ENCODE peak calls at places on chromosomes 3 and 15, in seven cellular contexts. A, Y, D, L, P, Z and F are unnamed samples.

GRCh38 chr15:40471778-40472130 is 970 bp downstream of the CHST14 start:
- DNase-seq in A (no peak), Y (peak), D (no peak), L (peak), P (no peak), Z (no peak), F (no peak)

GRCh38 chr15:51793521-51793920 is 35.9 kb upstream of the TMOD3 start:
- DNase-seq in A (no peak), Y (peak), D (no peak), L (no peak), P (no peak), Z (no peak), F (no peak)

GRCh38 chr3:58244186-58244585 is 6.6 kb downstream of the ABHD6 start:
- DNase-seq in A (no peak), Y (no peak), D (no peak), L (no peak), P (no peak), Z (no peak), F (peak)

GRCh38 chr3:159797771-159798170 is 190.9 kb upstream of the IL12A start:
- DNase-seq in A (no peak), Y (no peak), D (no peak), L (no peak), P (no peak), Z (no peak), F (no peak)

GRCh38 chr15:98966036-98966787 is 41.4 kb downstream of the PGPEP1L start:
- DNase-seq in A (no peak), Y (no peak), D (no peak), L (no peak), P (no peak), Z (no peak), F (no peak)

GRCh38 chr3:184669578-184669977 is 42.3 kb downstream of the MAGEF1 start:
- DNase-seq in A (no peak), Y (no peak), D (no peak), L (no peak), P (no peak), Z (no peak), F (no peak)

GRCh38 chr15:73265536-73266153 is 103.1 kb downstream of the HCN4 start:
- DNase-seq in A (no peak), Y (peak), D (peak), L (peak), P (peak), Z (peak), F (peak)

GRCh38 chr15:40463886-40464545 is 6.8 kb upstream of the CHST14 start:
- DNase-seq in A (no peak), Y (no peak), D (no peak), L (no peak), P (no peak), Z (no peak), F (no peak)

GRCh38 chr15:41928100-41928499 is 34.2 kb upstream of the SPTBN5 start:
- DNase-seq in A (no peak), Y (no peak), D (no peak), L (no peak), P (no peak), Z (no peak), F (no peak)

GRCh38 chr15:38894260-38894948 is 329.8 kb upstream of the RASGRP1 start:
- DNase-seq in A (no peak), Y (peak), D (no peak), L (peak), P (no peak), Z (no peak), F (no peak)

GRCh38 chr3:14286887-14287496 is 108.4 kb downstream of the LSM3 start:
- DNase-seq in A (no peak), Y (no peak), D (no peak), L (no peak), P (no peak), Z (no peak), F (no peak)

GRCh38 chr3:141575879-141576743 is 89.3 kb downstream of the RASA2 start:
- DNase-seq in A (no peak), Y (peak), D (peak), L (peak), P (no peak), Z (no peak), F (peak)

GRCh38 chr3:100257601-100258000 is 3.2 kb upstream of the TBC1D23 start:
- DNase-seq in A (no peak), Y (no peak), D (peak), L (no peak), P (no peak), Z (no peak), F (no peak)

GRCh38 chr3:47416041-47416440 is 35.2 kb downstream of the PTPN23 start:
- DNase-seq in A (no peak), Y (no peak), D (no peak), L (peak), P (no peak), Z (no peak), F (no peak)

GRCh38 chr3:62669161-62669560 is 206.1 kb downstream of the CADPS start:
- DNase-seq in A (no peak), Y (no peak), D (no peak), L (no peak), P (no peak), Z (no peak), F (no peak)

GRCh38 chr3:45664558-45664957 is 24.6 kb upstream of the SACM1L start:
- DNase-seq in A (peak), Y (no peak), D (no peak), L (no peak), P (peak), Z (peak), F (no peak)

GRCh38 chr3:186996356-186996755 is 66.0 kb downstream of the ST6GAL1 start:
- DNase-seq in A (no peak), Y (no peak), D (no peak), L (no peak), P (no peak), Z (no peak), F (no peak)

GRCh38 chr3:38588276-38588971 is 61.1 kb downstream of the SCN5A start:
- DNase-seq in A (no peak), Y (no peak), D (no peak), L (no peak), P (no peak), Z (no peak), F (no peak)

GRCh38 chr3:126527006-126527405 is 3.1 kb downstream of the CHST13 start:
- DNase-seq in A (no peak), Y (no peak), D (no peak), L (no peak), P (no peak), Z (no peak), F (no peak)

GRCh38 chr3:81170298-81170697 is 591.1 kb downstream of the GBE1 start:
- DNase-seq in A (no peak), Y (no peak), D (no peak), L (no peak), P (no peak), Z (no peak), F (no peak)

GRCh38 chr15:62075595-62076279 is 9.0 kb downstream of the C2CD4A start:
- DNase-seq in A (no peak), Y (peak), D (no peak), L (peak), P (no peak), Z (no peak), F (no peak)

GRCh38 chr3:159732172-159733111 is 256.2 kb upstream of the IL12A start:
- DNase-seq in A (no peak), Y (peak), D (no peak), L (peak), P (no peak), Z (no peak), F (no peak)

GRCh38 chr3:156680243-156680930 is 6.0 kb downstream of the TIPARP start:
- DNase-seq in A (no peak), Y (no peak), D (no peak), L (no peak), P (no peak), Z (no peak), F (no peak)

GRCh38 chr3:100216713-100217112 is 44.1 kb upstream of the TBC1D23 start:
- DNase-seq in A (no peak), Y (no peak), D (no peak), L (no peak), P (no peak), Z (no peak), F (peak)

GRCh38 chr3:32238027-32238815 is at the start of gene CMTM8:
- DNase-seq in A (peak), Y (peak), D (peak), L (peak), P (peak), Z (peak), F (peak)

GRCh38 chr3:142888099-142888483 is 792 bp downstream of the PCOLCE2 start:
- DNase-seq in A (no peak), Y (peak), D (peak), L (peak), P (no peak), Z (no peak), F (peak)

GRCh38 chr3:89180334-89180733 is 72.9 kb downstream of the EPHA3 start:
- DNase-seq in A (no peak), Y (peak), D (no peak), L (no peak), P (no peak), Z (no peak), F (peak)

GRCh38 chr3:14209596-14210280 is 31.1 kb downstream of the LSM3 start:
- DNase-seq in A (no peak), Y (peak), D (no peak), L (no peak), P (no peak), Z (no peak), F (no peak)

GRCh38 chr3:163056874-163057497 is 1560.4 kb downstream of the OTOL1 start:
- DNase-seq in A (no peak), Y (peak), D (peak), L (peak), P (no peak), Z (no peak), F (peak)

GRCh38 chr3:143851331-143852017 is 3.2 kb upstream of the SLC9A9 start:
- DNase-seq in A (no peak), Y (no peak), D (no peak), L (no peak), P (no peak), Z (no peak), F (peak)

GRCh38 chr15:29921130-29921601 is 98.9 kb upstream of the TJP1 start:
- DNase-seq in A (no peak), Y (no peak), D (no peak), L (no peak), P (no peak), Z (no peak), F (no peak)

GRCh38 chr3:156626104-156626503 is 48.3 kb upstream of the TIPARP start:
- DNase-seq in A (no peak), Y (no peak), D (no peak), L (no peak), P (no peak), Z (no peak), F (no peak)

GRCh38 chr15:78872155-78872971 is at the start of gene MORF4L1:
- DNase-seq in A (peak), Y (peak), D (peak), L (peak), P (peak), Z (peak), F (peak)

GRCh38 chr3:139117136-139117675 is 72.5 kb upstream of the PRR23C start:
- DNase-seq in A (no peak), Y (peak), D (peak), L (no peak), P (no peak), Z (no peak), F (no peak)

GRCh38 chr3:169259134-169259533 is 404.4 kb downstream of the MECOM start:
- DNase-seq in A (no peak), Y (no peak), D (no peak), L (no peak), P (no peak), Z (no peak), F (no peak)

GRCh38 chr3:4821975-4822374 is 157.3 kb upstream of the BHLHE40 start:
- DNase-seq in A (peak), Y (no peak), D (no peak), L (no peak), P (peak), Z (peak), F (no peak)